ENCODE peak calls at places on chromosomes 5 and 9, in six cellular contexts. One of them, this sample, is unnamed.

GRCh38 chr9:133539434-133539833 is 4.9 kb downstream of the ADAMTSL2 start:
- DNase-seq in GM12865: no peak
- DNase-seq in fibroblast of villous mesenchyme: peak; percentile 22
- DNase-seq in CD4-positive, CD25-positive, alpha-beta regulatory T cell: no peak
- DNase-seq in OCI-LY7: no peak
- DNase-seq in HCT116: no peak
- DNase-seq in this sample: no peak

GRCh38 chr5:72630056-72630455 is 122.8 kb upstream of the ZNF366 start:
- DNase-seq in GM12865: peak; percentile 60
- DNase-seq in fibroblast of villous mesenchyme: no peak
- DNase-seq in CD4-positive, CD25-positive, alpha-beta regulatory T cell: no peak
- DNase-seq in OCI-LY7: no peak
- DNase-seq in HCT116: no peak
- DNase-seq in this sample: no peak

GRCh38 chr5:68778467-68778866 is 315.3 kb upstream of the SLC30A5 start:
- DNase-seq in GM12865: peak; percentile 58
- DNase-seq in fibroblast of villous mesenchyme: no peak
- DNase-seq in CD4-positive, CD25-positive, alpha-beta regulatory T cell: no peak
- DNase-seq in OCI-LY7: no peak
- DNase-seq in HCT116: no peak
- DNase-seq in this sample: no peak

GRCh38 chr9:98986866-98987653 is 43.4 kb downstream of the COL15A1 start:
- DNase-seq in GM12865: no peak
- DNase-seq in fibroblast of villous mesenchyme: no peak
- DNase-seq in CD4-positive, CD25-positive, alpha-beta regulatory T cell: no peak
- DNase-seq in OCI-LY7: no peak
- DNase-seq in HCT116: no peak
- DNase-seq in this sample: no peak

GRCh38 chr5:110027527-110028322 is 338.0 kb downstream of the MAN2A1 start:
- DNase-seq in GM12865: no peak
- DNase-seq in fibroblast of villous mesenchyme: peak; percentile 23
- DNase-seq in CD4-positive, CD25-positive, alpha-beta regulatory T cell: no peak
- DNase-seq in OCI-LY7: no peak
- DNase-seq in HCT116: no peak
- DNase-seq in this sample: peak; percentile 51

GRCh38 chr5:9444346-9444745 is 101.5 kb downstream of the SEMA5A start:
- DNase-seq in GM12865: no peak
- DNase-seq in fibroblast of villous mesenchyme: no peak
- DNase-seq in CD4-positive, CD25-positive, alpha-beta regulatory T cell: no peak
- DNase-seq in OCI-LY7: no peak
- DNase-seq in HCT116: no peak
- DNase-seq in this sample: no peak

GRCh38 chr5:58452566-58453258 is 7.2 kb downstream of the PLK2 start:
- DNase-seq in GM12865: no peak
- DNase-seq in fibroblast of villous mesenchyme: peak; percentile 27
- DNase-seq in CD4-positive, CD25-positive, alpha-beta regulatory T cell: no peak
- DNase-seq in OCI-LY7: no peak
- DNase-seq in HCT116: no peak
- DNase-seq in this sample: peak; percentile 55

GRCh38 chr9:137786511-137786920 is 91.1 kb upstream of the CACNA1B start:
- DNase-seq in GM12865: no peak
- DNase-seq in fibroblast of villous mesenchyme: peak; percentile 12
- DNase-seq in CD4-positive, CD25-positive, alpha-beta regulatory T cell: no peak
- DNase-seq in OCI-LY7: no peak
- DNase-seq in HCT116: no peak
- DNase-seq in this sample: peak; percentile 38

GRCh38 chr5:116216246-116216645 is 131.4 kb downstream of the COMMD10 start:
- DNase-seq in GM12865: no peak
- DNase-seq in fibroblast of villous mesenchyme: peak; percentile 63
- DNase-seq in CD4-positive, CD25-positive, alpha-beta regulatory T cell: no peak
- DNase-seq in OCI-LY7: no peak
- DNase-seq in HCT116: no peak
- DNase-seq in this sample: peak; percentile 14

GRCh38 chr5:176364765-176365662 is at the start of gene ARL10:
- DNase-seq in GM12865: peak; percentile 51
- DNase-seq in fibroblast of villous mesenchyme: no peak
- DNase-seq in CD4-positive, CD25-positive, alpha-beta regulatory T cell: peak; percentile 54
- DNase-seq in OCI-LY7: no peak
- DNase-seq in HCT116: no peak
- DNase-seq in this sample: peak; percentile 25

GRCh38 chr9:114112778-114113585 is 13.9 kb upstream of the KIF12 start:
- DNase-seq in GM12865: no peak
- DNase-seq in fibroblast of villous mesenchyme: peak; percentile 65
- DNase-seq in CD4-positive, CD25-positive, alpha-beta regulatory T cell: no peak
- DNase-seq in OCI-LY7: no peak
- DNase-seq in HCT116: no peak
- DNase-seq in this sample: peak; percentile 65

GRCh38 chr9:16363073-16363781 is 507.2 kb downstream of the BNC2 start:
- DNase-seq in GM12865: no peak
- DNase-seq in fibroblast of villous mesenchyme: no peak
- DNase-seq in CD4-positive, CD25-positive, alpha-beta regulatory T cell: no peak
- DNase-seq in OCI-LY7: no peak
- DNase-seq in HCT116: no peak
- DNase-seq in this sample: no peak

GRCh38 chr5:28012538-28012937 is 974.2 kb upstream of the CDH9 start:
- DNase-seq in GM12865: no peak
- DNase-seq in fibroblast of villous mesenchyme: no peak
- DNase-seq in CD4-positive, CD25-positive, alpha-beta regulatory T cell: no peak
- DNase-seq in OCI-LY7: no peak
- DNase-seq in HCT116: no peak
- DNase-seq in this sample: no peak

GRCh38 chr9:134592018-134592818 is 49.4 kb upstream of the COL5A1 start:
- DNase-seq in GM12865: no peak
- DNase-seq in fibroblast of villous mesenchyme: peak; percentile 90
- DNase-seq in CD4-positive, CD25-positive, alpha-beta regulatory T cell: no peak
- DNase-seq in OCI-LY7: no peak
- DNase-seq in HCT116: no peak
- DNase-seq in this sample: peak; percentile 94

GRCh38 chr5:153937661-153938060 is 101.0 kb downstream of the FAM114A2 start:
- DNase-seq in GM12865: no peak
- DNase-seq in fibroblast of villous mesenchyme: no peak
- DNase-seq in CD4-positive, CD25-positive, alpha-beta regulatory T cell: no peak
- DNase-seq in OCI-LY7: no peak
- DNase-seq in HCT116: no peak
- DNase-seq in this sample: no peak

GRCh38 chr5:40689442-40689841 is 9.7 kb downstream of the PTGER4 start:
- DNase-seq in GM12865: peak; percentile 39
- DNase-seq in fibroblast of villous mesenchyme: peak; percentile 87
- DNase-seq in CD4-positive, CD25-positive, alpha-beta regulatory T cell: peak; percentile 56
- DNase-seq in OCI-LY7: no peak
- DNase-seq in HCT116: peak; percentile 93
- DNase-seq in this sample: peak; percentile 96

GRCh38 chr9:18976368-18977238 is 56.4 kb downstream of the SAXO1 start:
- DNase-seq in GM12865: peak; percentile 3
- DNase-seq in fibroblast of villous mesenchyme: peak; percentile 88
- DNase-seq in CD4-positive, CD25-positive, alpha-beta regulatory T cell: no peak
- DNase-seq in OCI-LY7: no peak
- DNase-seq in HCT116: no peak
- DNase-seq in this sample: peak; percentile 80

GRCh38 chr5:36778336-36778735 is 98.2 kb upstream of the NIPBL start:
- DNase-seq in GM12865: no peak
- DNase-seq in fibroblast of villous mesenchyme: no peak
- DNase-seq in CD4-positive, CD25-positive, alpha-beta regulatory T cell: no peak
- DNase-seq in OCI-LY7: no peak
- DNase-seq in HCT116: no peak
- DNase-seq in this sample: no peak

GRCh38 chr9:34999576-34999975 is 10.0 kb downstream of the DNAJB5 start:
- DNase-seq in GM12865: no peak
- DNase-seq in fibroblast of villous mesenchyme: no peak
- DNase-seq in CD4-positive, CD25-positive, alpha-beta regulatory T cell: no peak
- DNase-seq in OCI-LY7: no peak
- DNase-seq in HCT116: no peak
- DNase-seq in this sample: no peak

GRCh38 chr5:136080483-136081180 is 51.8 kb downstream of the TGFBI start:
- DNase-seq in GM12865: peak; percentile 96
- DNase-seq in fibroblast of villous mesenchyme: peak; percentile 92
- DNase-seq in CD4-positive, CD25-positive, alpha-beta regulatory T cell: peak; percentile 47
- DNase-seq in OCI-LY7: no peak
- DNase-seq in HCT116: peak; percentile 63
- DNase-seq in this sample: peak; percentile 92
- H3K4me3 ChIP-seq in GM12865: peak overlapping the region; percentile 56
- H3K4me3 ChIP-seq in fibroblast of villous mesenchyme: peak overlapping the region; percentile 58
- H3K4me3 ChIP-seq in CD4-positive, CD25-positive, alpha-beta regulatory T cell: peak overlapping the region; percentile 50
- H3K4me3 ChIP-seq in OCI-LY7: no peak overlapping the region
- H3K4me3 ChIP-seq in HCT116: peak overlapping the region; percentile 53
- H3K4me3 ChIP-seq in this sample: peak overlapping the region; percentile 65

GRCh38 chr9:129755151-129755550 is 2.3 kb upstream of the PTGES start:
- DNase-seq in GM12865: no peak
- DNase-seq in fibroblast of villous mesenchyme: no peak
- DNase-seq in CD4-positive, CD25-positive, alpha-beta regulatory T cell: no peak
- DNase-seq in OCI-LY7: no peak
- DNase-seq in HCT116: no peak
- DNase-seq in this sample: no peak

GRCh38 chr9:129750010-129750409 is 2.8 kb downstream of the PTGES start:
- DNase-seq in GM12865: no peak
- DNase-seq in fibroblast of villous mesenchyme: peak; percentile 65
- DNase-seq in CD4-positive, CD25-positive, alpha-beta regulatory T cell: no peak
- DNase-seq in OCI-LY7: no peak
- DNase-seq in HCT116: no peak
- DNase-seq in this sample: peak; percentile 72

GRCh38 chr9:129749575-129749974 is 3.3 kb downstream of the PTGES start:
- DNase-seq in GM12865: no peak
- DNase-seq in fibroblast of villous mesenchyme: no peak
- DNase-seq in CD4-positive, CD25-positive, alpha-beta regulatory T cell: no peak
- DNase-seq in OCI-LY7: no peak
- DNase-seq in HCT116: no peak
- DNase-seq in this sample: no peak

GRCh38 chr9:129752915-129753724 is at the start of gene PTGES:
- DNase-seq in GM12865: peak; percentile 43
- DNase-seq in fibroblast of villous mesenchyme: peak; percentile 88
- DNase-seq in CD4-positive, CD25-positive, alpha-beta regulatory T cell: peak; percentile 49
- DNase-seq in OCI-LY7: no peak
- DNase-seq in HCT116: peak; percentile 40
- DNase-seq in this sample: peak; percentile 95

GRCh38 chr9:129751841-129752801 is 721 bp downstream of the PTGES start:
- DNase-seq in GM12865: no peak
- DNase-seq in fibroblast of villous mesenchyme: peak; percentile 39
- DNase-seq in CD4-positive, CD25-positive, alpha-beta regulatory T cell: no peak
- DNase-seq in OCI-LY7: no peak
- DNase-seq in HCT116: no peak
- DNase-seq in this sample: no peak
- H3K4me3 ChIP-seq in GM12865: no peak overlapping the region
- H3K4me3 ChIP-seq in fibroblast of villous mesenchyme: peak overlapping the region; percentile 55
- H3K4me3 ChIP-seq in CD4-positive, CD25-positive, alpha-beta regulatory T cell: no peak overlapping the region
- H3K4me3 ChIP-seq in OCI-LY7: no peak overlapping the region
- H3K4me3 ChIP-seq in HCT116: peak overlapping the region; percentile 83
- H3K4me3 ChIP-seq in this sample: peak overlapping the region; percentile 81

DNA sequence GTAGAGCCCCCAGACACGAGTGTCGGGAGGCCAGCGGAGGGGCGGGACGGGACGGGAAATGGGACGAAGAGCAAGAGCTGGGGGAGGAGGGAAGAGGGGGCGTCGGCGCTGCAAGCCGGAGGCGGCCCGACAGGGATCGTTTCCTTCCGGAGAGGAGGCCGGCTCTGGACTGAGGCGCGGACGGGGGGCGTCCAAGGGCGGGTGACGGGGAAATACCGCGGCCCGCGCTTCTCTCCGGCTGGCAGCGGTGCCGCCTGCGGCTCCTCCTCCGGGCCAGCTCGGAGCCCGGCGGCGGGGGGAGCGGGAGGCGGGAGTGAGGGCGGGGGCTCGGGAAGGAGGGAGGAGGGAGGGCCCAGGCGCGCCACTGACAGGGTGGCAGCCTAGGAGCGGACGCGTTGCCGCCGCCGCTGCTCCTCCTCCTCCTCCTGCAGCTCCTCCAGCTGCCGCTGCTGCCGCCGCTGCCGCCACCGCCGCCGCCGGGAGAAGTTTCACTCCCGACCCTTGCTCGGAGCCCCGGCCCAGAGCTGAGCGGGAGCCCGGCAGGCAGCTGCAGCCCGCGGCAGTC is at the start of gene CHSY3:
- DNase-seq in GM12865: peak; percentile 65
- DNase-seq in fibroblast of villous mesenchyme: peak; percentile 80
- DNase-seq in CD4-positive, CD25-positive, alpha-beta regulatory T cell: peak; percentile 41
- DNase-seq in OCI-LY7: no peak
- DNase-seq in HCT116: peak; percentile 46
- DNase-seq in this sample: peak; percentile 72
- H3K4me3 ChIP-seq in GM12865: peak within 1 kb of the TSS; percentile 41
- H3K4me3 ChIP-seq in fibroblast of villous mesenchyme: peak within 1 kb of the TSS; percentile 68
- H3K4me3 ChIP-seq in CD4-positive, CD25-positive, alpha-beta regulatory T cell: no peak within 1 kb of the TSS
- H3K4me3 ChIP-seq in OCI-LY7: no peak within 1 kb of the TSS
- H3K4me3 ChIP-seq in HCT116: peak within 1 kb of the TSS; percentile 62
- H3K4me3 ChIP-seq in this sample: peak within 1 kb of the TSS; percentile 69

GRCh38 chr5:158074992-158075769 is 216.2 kb upstream of the CLINT1 start:
- DNase-seq in GM12865: peak; percentile 56
- DNase-seq in fibroblast of villous mesenchyme: peak; percentile 62
- DNase-seq in CD4-positive, CD25-positive, alpha-beta regulatory T cell: peak; percentile 55
- DNase-seq in OCI-LY7: peak; percentile 69
- DNase-seq in HCT116: peak; percentile 42
- DNase-seq in this sample: peak; percentile 84
- H3K4me3 ChIP-seq in GM12865: no peak overlapping the region
- H3K4me3 ChIP-seq in fibroblast of villous mesenchyme: peak overlapping the region; percentile 33
- H3K4me3 ChIP-seq in CD4-positive, CD25-positive, alpha-beta regulatory T cell: no peak overlapping the region
- H3K4me3 ChIP-seq in OCI-LY7: no peak overlapping the region
- H3K4me3 ChIP-seq in HCT116: no peak overlapping the region
- H3K4me3 ChIP-seq in this sample: peak overlapping the region; percentile 50

GRCh38 chr9:96758845-96759673 is 18.8 kb downstream of the ZNF510 start:
- DNase-seq in GM12865: no peak
- DNase-seq in fibroblast of villous mesenchyme: peak; percentile 3
- DNase-seq in CD4-positive, CD25-positive, alpha-beta regulatory T cell: peak; percentile 5
- DNase-seq in OCI-LY7: no peak
- DNase-seq in HCT116: no peak
- DNase-seq in this sample: peak; percentile 14
- H3K4me3 ChIP-seq in GM12865: no peak overlapping the region
- H3K4me3 ChIP-seq in fibroblast of villous mesenchyme: no peak overlapping the region
- H3K4me3 ChIP-seq in CD4-positive, CD25-positive, alpha-beta regulatory T cell: no peak overlapping the region
- H3K4me3 ChIP-seq in OCI-LY7: no peak overlapping the region
- H3K4me3 ChIP-seq in HCT116: no peak overlapping the region
- H3K4me3 ChIP-seq in this sample: no peak overlapping the region

GRCh38 chr5:57386958-57387357 is 95.7 kb downstream of the ACTBL2 start:
- DNase-seq in GM12865: no peak
- DNase-seq in fibroblast of villous mesenchyme: peak; percentile 74
- DNase-seq in CD4-positive, CD25-positive, alpha-beta regulatory T cell: no peak
- DNase-seq in OCI-LY7: peak; percentile 2
- DNase-seq in HCT116: no peak
- DNase-seq in this sample: peak; percentile 61

GRCh38 chr5:57382665-57383064 is 99.9 kb downstream of the ACTBL2 start:
- DNase-seq in GM12865: no peak
- DNase-seq in fibroblast of villous mesenchyme: no peak
- DNase-seq in CD4-positive, CD25-positive, alpha-beta regulatory T cell: no peak
- DNase-seq in OCI-LY7: no peak
- DNase-seq in HCT116: no peak
- DNase-seq in this sample: no peak

DNA sequence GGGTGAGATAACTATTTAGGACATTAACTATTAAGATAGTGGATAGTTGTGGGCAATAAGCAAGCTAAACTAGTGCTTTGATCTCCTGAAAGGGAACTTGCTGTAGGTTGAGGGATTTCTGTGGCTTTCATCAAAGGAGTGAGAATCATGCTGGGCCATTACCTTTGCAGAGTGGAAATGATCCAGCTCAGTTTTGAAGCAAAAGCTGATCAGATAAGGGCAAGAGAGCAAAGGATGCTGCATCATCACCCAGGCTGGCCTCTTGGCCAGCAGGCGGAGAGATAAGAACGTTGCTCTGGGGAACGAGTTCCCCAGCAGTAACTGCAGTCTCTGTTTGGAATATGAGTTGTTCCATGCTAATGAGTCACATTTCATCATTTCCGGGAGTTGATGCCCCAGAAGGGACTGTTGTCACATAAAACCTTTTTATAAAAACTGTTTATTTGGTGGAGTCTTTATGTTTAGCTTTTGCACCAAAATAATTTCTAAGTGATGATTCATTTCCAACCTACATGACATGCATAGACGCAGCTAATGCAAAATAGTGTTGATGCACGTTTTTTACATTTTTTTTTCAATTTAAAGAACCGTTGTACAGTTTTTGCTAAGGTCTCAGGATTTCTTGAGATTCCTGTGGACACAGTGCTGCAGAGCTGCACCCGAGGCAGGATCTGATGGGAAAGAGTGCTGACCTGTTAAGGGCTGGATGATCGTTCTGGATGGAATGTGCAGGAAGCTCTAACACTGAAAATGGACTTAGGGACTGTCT is 99.3 kb downstream of the ACTBL2 start:
- DNase-seq in GM12865: peak; percentile 22
- DNase-seq in fibroblast of villous mesenchyme: peak; percentile 96
- DNase-seq in CD4-positive, CD25-positive, alpha-beta regulatory T cell: peak; percentile 20
- DNase-seq in OCI-LY7: peak; percentile 24
- DNase-seq in HCT116: peak; percentile 92
- DNase-seq in this sample: peak; percentile 85
- H3K4me3 ChIP-seq in GM12865: no peak overlapping the region
- H3K4me3 ChIP-seq in fibroblast of villous mesenchyme: peak overlapping the region; percentile 6
- H3K4me3 ChIP-seq in CD4-positive, CD25-positive, alpha-beta regulatory T cell: peak overlapping the region; percentile 13
- H3K4me3 ChIP-seq in OCI-LY7: no peak overlapping the region
- H3K4me3 ChIP-seq in HCT116: peak overlapping the region; percentile 17
- H3K4me3 ChIP-seq in this sample: no peak overlapping the region